ENCODE peak calls at places on chromosome 7, in ten cellular contexts. C is heart left ventricle; D is RWPE2; V is A549; M is pancreas; I is CD8-positive, alpha-beta T cell; K is BE2C; G is body of pancreas; Z is neural progenitor cell; F is endodermal cell. Q is an unnamed sample.
A peak's percentile ranks its signal among the peaks of the same experiment; 100 is the strongest.

GRCh38 chr7:151249732-151250072 is 1.2 kb upstream of the SMARCD3 start:
- DNase-seq in C (peak; percentile 71), D (no peak), V (peak; percentile 60), M (peak; percentile 62), I (no peak), K (no peak), G (peak; percentile 62), Z (peak; percentile 68), F (peak; percentile 76), Q (peak; percentile 72)

GRCh38 chr7:17289074-17289665 is 9.3 kb upstream of the AHR start:
- DNase-seq in C (no peak), D (no peak), V (no peak), M (no peak), I (no peak), K (no peak), G (peak; percentile 38), Z (no peak), F (no peak), Q (no peak)

GRCh38 chr7:25586513-25586912 is 358.2 kb upstream of the NPVF start:
- DNase-seq in C (no peak), D (no peak), V (no peak), M (no peak), I (no peak), K (no peak), G (no peak), Z (no peak), F (no peak), Q (no peak)

GRCh38 chr7:93015193-93016084 is 102.3 kb downstream of the SAMD9 start:
- DNase-seq in C (no peak), D (no peak), V (no peak), M (no peak), I (no peak), K (no peak), G (no peak), Z (no peak), F (no peak), Q (no peak)

GRCh38 chr7:86025807-86026206 is 617.9 kb upstream of the GRM3 start:
- DNase-seq in C (no peak), D (no peak), V (no peak), M (no peak), I (no peak), K (no peak), G (no peak), Z (no peak), F (no peak), Q (no peak)

GRCh38 chr7:4791101-4791737 is 15.8 kb downstream of the AP5Z1 start:
- DNase-seq in C (peak; percentile 54), D (no peak), V (no peak), M (no peak), I (no peak), K (peak; percentile 8), G (no peak), Z (no peak), F (peak; percentile 41), Q (peak; percentile 43)

GRCh38 chr7:46791180-46791579 is 790.7 kb downstream of the TNS3 start:
- DNase-seq in C (no peak), D (no peak), V (no peak), M (no peak), I (no peak), K (no peak), G (no peak), Z (no peak), F (no peak), Q (no peak)

GRCh38 chr7:101832205-101832631 is 14.8 kb downstream of the CUX1 start:
- DNase-seq in C (no peak), D (no peak), V (no peak), M (no peak), I (no peak), K (no peak), G (no peak), Z (no peak), F (no peak), Q (no peak)

GRCh38 chr7:124791426-124791825 is 25.8 kb upstream of the GPR37 start:
- DNase-seq in C (no peak), D (no peak), V (no peak), M (no peak), I (no peak), K (no peak), G (no peak), Z (no peak), F (no peak), Q (no peak)
- H3K4me3 ChIP-seq in C (no peak overlapping the region), D (no peak overlapping the region), V (no peak overlapping the region), M (no peak overlapping the region), I (no peak overlapping the region), K (no peak overlapping the region), G (no peak overlapping the region), Z (no peak overlapping the region), F (no peak overlapping the region), Q (no peak overlapping the region)

GRCh38 chr7:114309729-114310128 is 104.9 kb upstream of the FOXP2 start:
- DNase-seq in C (no peak), D (no peak), V (no peak), M (no peak), I (no peak), K (no peak), G (no peak), Z (no peak), F (no peak), Q (no peak)

GRCh38 chr7:114312649-114313048 is 102.0 kb upstream of the FOXP2 start:
- DNase-seq in C (no peak), D (no peak), V (no peak), M (no peak), I (no peak), K (no peak), G (no peak), Z (no peak), F (no peak), Q (no peak)

DNA sequence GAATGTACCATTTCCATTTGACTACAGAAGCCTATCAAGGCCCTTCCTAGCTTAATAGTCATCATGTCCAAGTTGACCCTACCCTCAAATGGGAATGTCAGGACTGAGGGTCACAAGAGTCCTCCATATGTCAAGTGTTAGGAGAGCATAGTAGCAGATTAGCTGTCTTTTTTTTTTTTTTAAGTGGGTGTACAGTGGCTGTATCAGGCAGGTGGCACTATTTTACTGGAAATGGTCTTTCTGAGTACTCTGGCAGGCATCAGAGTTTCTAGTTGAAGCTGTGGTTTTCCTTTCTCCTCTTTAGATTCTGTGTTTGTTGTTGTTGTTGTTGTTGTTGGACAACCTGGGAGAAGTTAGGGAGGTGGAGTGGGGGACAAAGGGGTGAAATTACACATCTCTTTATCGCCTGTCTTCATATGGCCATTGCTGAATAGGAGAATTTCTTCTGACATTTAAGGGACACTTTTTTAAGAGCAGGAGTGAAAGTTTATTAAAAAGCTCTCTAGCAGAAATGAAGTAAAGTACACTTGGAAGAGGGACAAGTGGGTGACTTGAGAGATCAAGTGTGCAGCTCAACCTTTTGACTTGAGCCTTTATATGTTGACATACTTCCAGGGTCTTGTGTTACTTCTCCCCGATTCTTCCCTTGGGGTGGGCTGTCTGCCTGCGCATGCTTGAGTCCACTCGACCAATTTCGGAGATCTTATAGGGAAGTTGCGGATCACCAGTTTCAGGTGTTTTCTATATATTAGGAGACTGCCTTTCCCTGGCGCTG is 104.1 kb upstream of the FOXP2 start:
- DNase-seq in C (no peak), D (no peak), V (no peak), M (no peak), I (no peak), K (no peak), G (no peak), Z (no peak), F (no peak), Q (no peak)
- TF ChIP-seq CTCF in C (no peak), D (no peak), V (peak; percentile 6), M (no peak), I (no peak), K (no peak), G (peak; percentile 26), Z (peak; percentile 5), F (peak; percentile 15), Q (peak; percentile 11)

DNA sequence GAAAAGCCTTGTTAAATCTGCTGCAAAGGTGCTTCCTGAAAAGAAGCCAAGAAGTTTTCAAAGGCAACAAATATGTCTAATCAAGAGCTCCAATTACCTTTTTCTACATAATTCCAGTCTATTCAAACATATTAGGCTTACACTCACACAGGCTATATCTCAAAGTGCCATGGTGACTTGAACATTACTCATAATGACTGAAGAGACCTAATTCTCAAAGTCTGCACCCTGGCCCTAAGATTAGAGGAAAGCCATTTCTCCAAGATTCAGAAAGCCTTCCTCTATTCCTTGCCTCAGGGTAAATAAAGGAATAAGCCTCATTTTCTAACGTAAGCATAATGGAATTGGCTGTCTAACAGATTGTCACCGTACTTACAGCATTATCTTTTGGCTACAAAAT is 78.3 kb upstream of the THSD7A start:
- DNase-seq in C (no peak), D (no peak), V (no peak), M (no peak), I (no peak), K (no peak), G (no peak), Z (no peak), F (no peak), Q (no peak)
- H3K4me1 ChIP-seq in C (no peaks in the 10 kb centered on the region), D (no peaks in the 10 kb centered on the region), V (no peaks in the 10 kb centered on the region), M (no peaks in the 10 kb centered on the region), I (no peaks in the 10 kb centered on the region), K (no peaks in the 10 kb centered on the region), G (no peaks in the 10 kb centered on the region), Z (no peaks in the 10 kb centered on the region), F (no peaks in the 10 kb centered on the region), Q (no peaks in the 10 kb centered on the region)

GRCh38 chr7:149772821-149773425 is 465 bp downstream of the ZNF467 start:
- DNase-seq in C (peak; percentile 76), D (no peak), V (no peak), M (peak; percentile 77), I (no peak), K (peak; percentile 29), G (peak; percentile 45), Z (peak; percentile 60), F (peak; percentile 76), Q (peak; percentile 66)

GRCh38 chr7:149771199-149771636 is 2.2 kb downstream of the ZNF467 start:
- DNase-seq in C (no peak), D (no peak), V (no peak), M (peak; percentile 65), I (no peak), K (no peak), G (peak; percentile 54), Z (no peak), F (peak; percentile 76), Q (no peak)

GRCh38 chr7:149773446-149774236 is at the start of gene ZNF467:
- DNase-seq in C (peak; percentile 89), D (peak; percentile 47), V (no peak), M (peak; percentile 81), I (peak; percentile 36), K (peak; percentile 28), G (peak; percentile 83), Z (peak; percentile 52), F (peak; percentile 66), Q (peak; percentile 82)

GRCh38 chr7:149771696-149772235 is 1.6 kb downstream of the ZNF467 start:
- DNase-seq in C (peak; percentile 96), D (peak; percentile 80), V (peak; percentile 81), M (peak; percentile 95), I (peak; percentile 84), K (peak; percentile 93), G (peak; percentile 94), Z (peak; percentile 97), F (peak; percentile 97), Q (peak; percentile 93)

DNA sequence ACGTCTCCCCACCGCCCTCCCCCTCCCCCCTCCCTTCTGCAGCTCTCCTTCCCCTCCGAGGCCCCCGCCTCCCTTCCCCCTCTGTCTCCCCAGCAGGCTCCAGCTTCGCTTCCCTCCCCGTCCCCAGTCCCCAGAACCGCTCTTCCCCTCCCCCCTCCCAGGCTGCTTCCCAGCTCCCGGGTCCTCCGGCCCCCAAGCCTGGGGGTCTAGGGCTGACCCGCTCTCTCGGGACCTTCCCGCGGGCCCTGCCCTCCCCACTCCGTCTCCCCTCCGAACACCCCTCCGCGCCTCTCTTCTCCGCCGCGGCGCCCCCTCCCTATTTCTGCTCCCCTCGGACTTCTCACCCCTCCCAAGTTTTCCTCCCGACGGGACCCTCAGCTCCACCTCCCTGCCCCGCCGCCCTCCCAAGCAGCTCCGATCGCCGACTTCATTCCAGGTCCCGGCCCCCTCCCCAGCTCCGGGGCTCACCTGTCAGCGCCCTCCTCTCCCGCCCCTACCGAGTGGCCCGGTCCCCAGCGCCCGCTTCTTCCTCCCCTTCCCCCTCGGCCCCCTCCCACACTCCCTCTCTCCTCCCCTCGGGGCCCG is 1.1 kb downstream of the ZNF467 start:
- DNase-seq in C (peak; percentile 86), D (no peak), V (peak; percentile 42), M (peak; percentile 70), I (no peak), K (no peak), G (peak; percentile 49), Z (peak; percentile 65), F (peak; percentile 82), Q (peak; percentile 79)
- H3K4me3 ChIP-seq in C (peak overlapping the region; percentile 60), D (peak overlapping the region; percentile 38), V (peak overlapping the region; percentile 90), M (peak overlapping the region; percentile 37), I (peak overlapping the region; percentile 66), K (peak overlapping the region; percentile 59), G (peak overlapping the region; percentile 65), Z (peak overlapping the region; percentile 88), F (peak overlapping the region; percentile 70), Q (peak overlapping the region; percentile 73)